ENCODE peak calls at places on chromosome 15, in four cellular contexts. Y is NCI-H774, U is NCI-H524, F is right cardiac atrium. O is an unnamed sample.

GRCh38 chr15:92809880-92810361 is 90.2 kb upstream of the CHD2 start:
- DNase-seq in Y (peak; percentile 40), F (no peak), U (peak; percentile 56), O (no peak)

GRCh38 chr15:29554531-29554930 is 267.7 kb downstream of the TJP1 start:
- DNase-seq in U (no peak), Y (no peak), F (peak; percentile 67), O (peak; percentile 41)

GRCh38 chr15:55775316-55775715 is 32.4 kb upstream of the PRTG start:
- DNase-seq in Y (no peak), U (no peak), F (no peak), O (no peak)

GRCh38 chr15:82548700-82549099 is 8.4 kb upstream of the RPS17 start:
- DNase-seq in U (no peak), F (no peak), Y (no peak), O (no peak)

GRCh38 chr15:68774521-68775293 is 46.0 kb downstream of the ANP32A start:
- DNase-seq in F (peak; percentile 88), U (no peak), Y (no peak), O (peak; percentile 70)

GRCh38 chr15:56984681-56985515 is 66.5 kb downstream of the TCF12 start:
- DNase-seq in Y (no peak), U (no peak), F (no peak), O (no peak)

GRCh38 chr15:33126559-33127290 is 67.8 kb downstream of the FMN1 start:
- DNase-seq in U (peak; percentile 52), F (peak; percentile 88), Y (peak; percentile 83), O (peak; percentile 71)

GRCh38 chr15:68652141-68652540 is 73.3 kb downstream of the CORO2B start:
- DNase-seq in F (peak; percentile 73), U (peak; percentile 59), Y (no peak), O (peak; percentile 81)

GRCh38 chr15:99976811-99977271 is 243.6 kb upstream of the LYSMD4 start:
- DNase-seq in U (no peak), Y (no peak), F (no peak), O (no peak)

GRCh38 chr15:69612112-69612511 is 159.5 kb downstream of the RPLP1 start:
- DNase-seq in F (no peak), Y (peak; percentile 23), U (no peak), O (no peak)

GRCh38 chr15:61398310-61398709 is 169.2 kb upstream of the RORA start:
- DNase-seq in F (no peak), U (no peak), Y (no peak), O (no peak)

GRCh38 chr15:78715930-78716329 is 74.9 kb upstream of the CHRNB4 start:
- DNase-seq in U (no peak), F (no peak), Y (no peak), O (no peak)

GRCh38 chr15:28106294-28107110 is 7.4 kb upstream of the OCA2 start:
- DNase-seq in U (no peak), F (peak; percentile 62), Y (no peak), O (no peak)